ENCODE peak calls at places on chromosome 2, in seven cellular contexts. J, L, W, E, V, B and G are unnamed samples.
A peak's percentile ranks its signal among the peaks of the same experiment; 100 is the strongest.

GRCh38 chr2:108409768-108410167 is 32.0 kb downstream of the SULT1C4 start:
- DNase-seq in J (no peak), L (no peak), W (no peak), E (no peak), V (peak; percentile 58), B (peak; percentile 16), G (no peak)

GRCh38 chr2:152445791-152446201 is 110.8 kb downstream of the FMNL2 start:
- DNase-seq in J (no peak), L (peak; percentile 75), W (peak; percentile 77), E (no peak), V (peak; percentile 90), B (peak; percentile 76), G (no peak)

GRCh38 chr2:227363756-227364155 is 15.3 kb downstream of the TM4SF20 start:
- DNase-seq in J (no peak), L (no peak), W (no peak), E (no peak), V (peak; percentile 23), B (no peak), G (no peak)

GRCh38 chr2:128312411-128312810 is 6.3 kb downstream of the HS6ST1 start:
- DNase-seq in J (no peak), L (no peak), W (no peak), E (no peak), V (no peak), B (no peak), G (no peak)

GRCh38 chr2:68789603-68790002 is 55.0 kb downstream of the ARHGAP25 start:
- DNase-seq in J (no peak), L (no peak), W (no peak), E (no peak), V (no peak), B (no peak), G (no peak)

GRCh38 chr2:160054984-160055725 is 7.3 kb downstream of the PLA2R1 start:
- DNase-seq in J (no peak), L (no peak), W (no peak), E (no peak), V (peak; percentile 88), B (no peak), G (no peak)

GRCh38 chr2:81991282-81991681 is 1686.7 kb upstream of the LRRTM1 start:
- DNase-seq in J (no peak), L (no peak), W (no peak), E (no peak), V (no peak), B (no peak), G (no peak)

GRCh38 chr2:46984642-46985476 is 69.3 kb upstream of the MCFD2 start:
- DNase-seq in J (peak; percentile 47), L (peak; percentile 72), W (no peak), E (no peak), V (peak; percentile 97), B (peak; percentile 92), G (no peak)